ENCODE peak calls at places on chromosomes 7 and 10, in six cellular contexts. Q, F, B, R, O and L are unnamed samples.

GRCh38 chr7:126727930-126728331 is 524.8 kb downstream of the GRM8 start:
- DNase-seq in Q (no peak), F (no peak), B (peak; percentile 62), R (no peak), O (no peak), L (no peak)

GRCh38 chr7:145434811-145435210 is 599.0 kb upstream of the TPK1 start:
- DNase-seq in Q (no peak), F (no peak), B (no peak), R (no peak), O (no peak), L (no peak)

GRCh38 chr7:12357508-12357907 is 46.2 kb downstream of the VWDE start:
- DNase-seq in Q (no peak), F (no peak), B (no peak), R (no peak), O (no peak), L (no peak)

GRCh38 chr10:120580651-120581259 is 123.7 kb downstream of the PLPP4 start:
- DNase-seq in Q (no peak), F (no peak), B (no peak), R (no peak), O (no peak), L (no peak)

GRCh38 chr10:102918817-102919236 is 733 bp downstream of the CNNM2 start:
- DNase-seq in Q (no peak), F (no peak), B (no peak), R (no peak), O (no peak), L (no peak)

GRCh38 chr7:150631866-150632864 is at the start of gene GIMAP6:
- DNase-seq in Q (no peak), F (no peak), B (no peak), R (no peak), O (no peak), L (no peak)

GRCh38 chr7:106462365-106462859 is 177.6 kb upstream of the NAMPT start:
- DNase-seq in Q (no peak), F (no peak), B (peak; percentile 62), R (no peak), O (peak; percentile 28), L (peak; percentile 52)

GRCh38 chr10:68276224-68276623 is 44.3 kb upstream of the ATOH7 start:
- DNase-seq in Q (no peak), F (no peak), B (no peak), R (no peak), O (no peak), L (no peak)

GRCh38 chr7:37488163-37488759 is 39.6 kb upstream of the ELMO1 start:
- DNase-seq in Q (peak; percentile 62), F (no peak), B (peak; percentile 13), R (no peak), O (no peak), L (no peak)

GRCh38 chr10:24255907-24256306 is 47.0 kb downstream of the KIAA1217 start:
- DNase-seq in Q (no peak), F (no peak), B (no peak), R (no peak), O (peak; percentile 71), L (no peak)

GRCh38 chr7:103605640-103606039 is 159.6 kb upstream of the SLC26A5 start:
- DNase-seq in Q (no peak), F (no peak), B (no peak), R (no peak), O (no peak), L (peak; percentile 28)

GRCh38 chr7:80520199-80520598 is 8.3 kb upstream of the GNAT3 start:
- DNase-seq in Q (no peak), F (no peak), B (peak; percentile 22), R (no peak), O (peak; percentile 49), L (peak; percentile 21)

GRCh38 chr7:23462846-23463245 is 7.4 kb downstream of the IGF2BP3 start:
- DNase-seq in Q (no peak), F (no peak), B (peak; percentile 80), R (no peak), O (no peak), L (peak; percentile 67)

GRCh38 chr10:65017523-65017922 is 1496.3 kb downstream of the REEP3 start:
- DNase-seq in Q (no peak), F (no peak), B (no peak), R (no peak), O (no peak), L (no peak)

GRCh38 chr10:48542471-48543210 is 62.2 kb downstream of the ARHGAP22 start:
- DNase-seq in Q (peak; percentile 37), F (no peak), B (no peak), R (no peak), O (no peak), L (no peak)

GRCh38 chr7:149772236-149772820 is 1.1 kb downstream of the ZNF467 start:
- DNase-seq in Q (peak; percentile 54), F (no peak), B (no peak), R (peak; percentile 56), O (no peak), L (no peak)

GRCh38 chr7:91330378-91331295 is 66.4 kb downstream of the FZD1 start:
- DNase-seq in Q (no peak), F (no peak), B (no peak), R (no peak), O (no peak), L (no peak)

GRCh38 chr10:123854003-123854402 is 37.6 kb downstream of the CPXM2 start:
- DNase-seq in Q (no peak), F (no peak), B (no peak), R (no peak), O (no peak), L (no peak)

GRCh38 chr7:15685358-15686181 is 913 bp downstream of the MEOX2 start:
- DNase-seq in Q (peak; percentile 71), F (no peak), B (peak; percentile 54), R (peak; percentile 26), O (no peak), L (peak; percentile 34)

GRCh38 chr7:131540491-131541162 is 15.8 kb downstream of the PODXL start:
- DNase-seq in Q (no peak), F (no peak), B (peak; percentile 69), R (no peak), O (no peak), L (no peak)

GRCh38 chr7:54189330-54189729 is 352.8 kb upstream of the VSTM2A start:
- DNase-seq in Q (peak; percentile 75), F (peak; percentile 53), B (no peak), R (no peak), O (no peak), L (no peak)

GRCh38 chr10:82162549-82163210 is 287.7 kb downstream of the NRG3 start:
- DNase-seq in Q (no peak), F (no peak), B (no peak), R (no peak), O (no peak), L (no peak)

GRCh38 chr10:99522078-99522479 is 10.7 kb upstream of the NKX2-3 start:
- DNase-seq in Q (peak; percentile 49), F (no peak), B (peak; percentile 74), R (no peak), O (no peak), L (no peak)

GRCh38 chr7:6106140-6106904 is 75.1 kb downstream of the ANKRD61 start:
- DNase-seq in Q (no peak), F (no peak), B (peak; percentile 61), R (no peak), O (peak; percentile 75), L (peak; percentile 38)

GRCh38 chr10:13969118-13969791 is 361.5 kb downstream of the FRMD4A start:
- DNase-seq in Q (no peak), F (no peak), B (no peak), R (no peak), O (no peak), L (no peak)

GRCh38 chr10:75431180-75432111 is at the start of gene LRMDA:
- DNase-seq in Q (no peak), F (no peak), B (peak; percentile 50), R (no peak), O (no peak), L (no peak)

GRCh38 chr10:75428434-75429158 is 2.8 kb upstream of the LRMDA start:
- DNase-seq in Q (no peak), F (no peak), B (peak; percentile 65), R (no peak), O (no peak), L (peak; percentile 15)

GRCh38 chr10:75432176-75432575 is 752 bp downstream of the LRMDA start:
- DNase-seq in Q (no peak), F (no peak), B (no peak), R (no peak), O (no peak), L (no peak)

GRCh38 chr10:75429159-75429827 is 2.1 kb upstream of the LRMDA start:
- DNase-seq in Q (no peak), F (no peak), B (no peak), R (no peak), O (no peak), L (no peak)

DNA sequence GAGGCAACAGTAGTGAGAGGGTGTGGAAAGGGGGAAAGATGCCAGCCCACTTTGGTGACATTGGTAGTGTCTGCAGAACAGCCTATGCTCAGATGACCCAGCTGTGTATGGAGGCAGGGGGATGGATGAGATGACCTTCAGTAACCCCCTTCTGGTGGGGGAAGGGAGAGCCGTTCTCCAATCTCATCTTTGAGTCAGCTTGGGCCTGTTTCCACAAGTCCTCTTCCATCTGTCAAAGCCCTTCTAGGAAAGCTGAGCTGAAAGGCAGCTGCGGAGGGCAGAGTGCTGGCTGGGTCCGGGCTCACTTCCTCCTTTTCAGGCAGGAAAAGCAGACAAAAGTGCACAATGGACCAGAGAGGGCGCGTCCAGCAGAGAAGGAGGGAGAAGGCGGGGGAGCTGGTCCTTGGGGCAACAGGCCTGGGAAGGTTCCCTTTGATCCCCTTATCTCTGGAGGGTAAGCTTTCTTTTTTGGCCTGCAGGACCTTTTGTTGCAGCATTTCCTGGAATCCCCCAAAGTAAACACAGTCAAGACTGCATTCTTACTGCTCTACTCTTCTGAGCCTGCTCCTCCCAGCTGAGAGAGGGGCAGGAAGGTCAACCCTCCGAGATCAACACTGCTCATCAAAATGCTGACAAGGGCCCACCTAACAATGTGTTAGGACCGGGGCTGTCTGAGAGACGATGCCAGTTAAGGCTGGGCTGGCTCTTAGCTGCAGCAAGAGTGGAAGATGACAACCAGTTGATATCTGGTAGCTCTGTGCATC is 1.2 kb upstream of the LRMDA start:
- DNase-seq in Q (no peak), F (no peak), B (peak; percentile 36), R (peak; percentile 73), O (no peak), L (no peak)
- H2AFZ ChIP-seq in Q (no peak overlapping the region), F (no peak overlapping the region), B (no peak overlapping the region), R (peak overlapping the region; percentile 27), O (peak overlapping the region; percentile 11), L (peak overlapping the region; percentile 16)

GRCh38 chr10:3785251-3785848 is 341 bp upstream of the KLF6 start:
- DNase-seq in Q (peak; percentile 98), F (peak; percentile 92), B (peak; percentile 97), R (peak; percentile 98), O (peak; percentile 98), L (peak; percentile 97)
- H4K8ac ChIP-seq in Q (no peak overlapping the region), F (peak overlapping the region; percentile 99), B (peak overlapping the region; percentile 90), R (no peak overlapping the region), O (peak overlapping the region; percentile 80), L (peak overlapping the region; percentile 79)

DNA sequence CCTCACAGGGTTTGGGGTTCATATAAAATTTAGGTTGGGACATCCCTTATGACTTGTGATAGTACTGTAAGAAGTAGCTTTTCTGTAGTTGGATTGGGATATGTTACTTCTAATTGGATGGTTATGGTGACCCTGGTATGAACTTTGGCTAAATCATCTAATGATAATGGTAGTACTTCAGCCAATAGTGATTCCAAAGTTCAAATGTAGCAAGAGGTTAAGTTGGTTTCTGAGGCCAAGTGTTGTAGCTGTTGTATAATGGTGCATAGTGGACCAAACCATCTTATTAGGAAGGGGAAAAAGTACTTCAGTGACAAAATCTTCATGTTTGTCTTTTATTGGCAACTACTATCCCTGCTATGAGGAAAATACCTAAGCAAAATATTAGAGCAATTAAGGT is 542.1 kb upstream of the IGFBP3 start:
- DNase-seq in Q (no peak), F (no peak), B (no peak), R (no peak), O (no peak), L (no peak)
- H3K9me3 ChIP-seq in Q (peaks cover 27% of the 10 kb centered on the region), F (peaks cover 21% of the 10 kb centered on the region), B (peaks cover 47% of the 10 kb centered on the region), R (peaks cover 11% of the 10 kb centered on the region), O (peaks cover 6% of the 10 kb centered on the region), L (peaks cover 27% of the 10 kb centered on the region)

GRCh38 chr7:118110178-118110577 is 73.8 kb upstream of the LSM8 start:
- DNase-seq in Q (no peak), F (no peak), B (no peak), R (no peak), O (no peak), L (no peak)
- H2AFZ ChIP-seq in Q (no peak overlapping the region), F (no peak overlapping the region), B (no peak overlapping the region), R (no peak overlapping the region), O (no peak overlapping the region), L (no peak overlapping the region)